ENCODE peak calls at places on chromosomes 2 and 18, in seven cellular contexts. C is NCI-H774; E is AG09309; L is stimulated activated CD8-positive, alpha-beta memory T cell treated with anti-CD3 and anti-CD28 coated beads, Interleukin-2, amount 100 ng/mL, for 1 hour; G is stomach; J is activated CD4-positive, alpha-beta T cell treated with anti-CD3 and anti-CD28 coated beads for 24 hours; R is NCI-H2081 treated with DMSO at 0.1 percent for 48 hours. Q is an unnamed sample.

GRCh38 chr2:207332473-207333212 is 166.9 kb upstream of the KLF7 start:
- DNase-seq in C (no peak), E (no peak), L (no peak), G (no peak), J (no peak), R (no peak), Q (no peak)

GRCh38 chr2:152396763-152397162 is 61.8 kb downstream of the FMNL2 start:
- DNase-seq in C (no peak), E (no peak), L (no peak), G (no peak), J (no peak), R (no peak), Q (no peak)

GRCh38 chr2:130795431-130795830 is 40.1 kb downstream of the AMER3 start:
- DNase-seq in C (no peak), E (no peak), L (no peak), G (no peak), J (no peak), R (no peak), Q (no peak)

GRCh38 chr18:45467307-45467706 is 148.0 kb upstream of the SLC14A2 start:
- DNase-seq in C (no peak), E (no peak), L (no peak), G (no peak), J (no peak), R (no peak), Q (no peak)

GRCh38 chr18:57080479-57080878 is 66.4 kb upstream of the BOD1L2 start:
- DNase-seq in C (no peak), E (no peak), L (no peak), G (no peak), J (no peak), R (no peak), Q (no peak)

GRCh38 chr2:441258-442023 is 153.6 kb upstream of the ALKAL2 start:
- DNase-seq in C (no peak), E (no peak), L (no peak), G (no peak), J (no peak), R (no peak), Q (no peak)

GRCh38 chr2:150916997-150917396 is 344.7 kb downstream of the RBM43 start:
- DNase-seq in C (no peak), E (peak; percentile 38), L (no peak), G (no peak), J (no peak), R (no peak), Q (no peak)

GRCh38 chr18:66193938-66194337 is 410.0 kb downstream of the CDH19 start:
- DNase-seq in C (no peak), E (no peak), L (no peak), G (no peak), J (no peak), R (no peak), Q (no peak)

GRCh38 chr18:31245820-31246219 is 72.1 kb upstream of the DSG1 start:
- DNase-seq in C (no peak), E (no peak), L (no peak), G (no peak), J (no peak), R (no peak), Q (no peak)

GRCh38 chr18:74796928-74797576 is 199.4 kb downstream of the ZNF407 start:
- DNase-seq in C (peak; percentile 12), E (no peak), L (no peak), G (no peak), J (no peak), R (no peak), Q (no peak)

GRCh38 chr2:161246301-161246700 is 61.9 kb upstream of the PSMD14 start:
- DNase-seq in C (no peak), E (no peak), L (no peak), G (no peak), J (no peak), R (no peak), Q (no peak)

GRCh38 chr2:159939946-159940345 is 122.5 kb downstream of the PLA2R1 start:
- DNase-seq in C (no peak), E (no peak), L (no peak), G (no peak), J (no peak), R (peak; percentile 11), Q (no peak)

Q was measured in activated T-helper 1 cell treated with Interleukin-2 at 50 U/mL for 16 hours.